ENCODE peak calls at places on chromosomes 1 and 21, in seven cellular contexts. E, T, O, W, J, R and X are unnamed samples.
A peak's percentile ranks its signal among the peaks of the same experiment; 100 is the strongest.

GRCh38 chr1:234725177-234726132 is 115.5 kb upstream of the IRF2BP2 start:
- DNase-seq in O (no peak), J (no peak), T (no peak), E (no peak), W (peak; percentile 28), R (peak; percentile 58), X (peak; percentile 68)

GRCh38 chr1:31651025-31651424 is 6.3 kb upstream of the PEF1 start:
- DNase-seq in R (no peak), T (no peak), W (no peak), J (no peak), E (no peak), O (no peak), X (no peak)

GRCh38 chr1:198465201-198466144 is 75.0 kb downstream of the ATP6V1G3 start:
- DNase-seq in W (no peak), R (peak; percentile 59), O (no peak), J (no peak), E (no peak), T (peak; percentile 39), X (peak; percentile 62)

GRCh38 chr1:229278120-229278741 is 7.3 kb downstream of the RAB4A start:
- DNase-seq in O (no peak), W (no peak), J (no peak), T (no peak), E (no peak), R (no peak), X (no peak)

GRCh38 chr1:234852659-234853058 is 242.7 kb upstream of the IRF2BP2 start:
- DNase-seq in E (no peak), O (no peak), T (no peak), R (no peak), W (no peak), J (no peak), X (no peak)

GRCh38 chr1:10753279-10753678 is 43.2 kb downstream of the CASZ1 start:
- DNase-seq in J (no peak), R (no peak), T (no peak), O (no peak), W (no peak), E (no peak), X (no peak)

GRCh38 chr1:109256971-109257681 is 7.8 kb downstream of the CELSR2 start:
- DNase-seq in R (no peak), W (no peak), O (no peak), E (no peak), J (no peak), T (no peak), X (no peak)

GRCh38 chr1:103496014-103496635 is 29.4 kb upstream of the RNPC3 start:
- DNase-seq in E (no peak), T (no peak), R (no peak), J (no peak), W (no peak), O (no peak), X (no peak)

GRCh38 chr1:41109316-41110263 is 88.1 kb upstream of the SLFNL1 start:
- DNase-seq in J (peak; percentile 64), T (peak; percentile 83), E (no peak), O (peak; percentile 40), R (no peak), W (no peak), X (no peak)

GRCh38 chr1:14910947-14911721 is 242.4 kb upstream of the TMEM51 start:
- DNase-seq in O (no peak), E (no peak), W (no peak), R (no peak), J (no peak), T (no peak), X (no peak)

GRCh38 chr1:180939706-180940094 is 27.0 kb downstream of the KIAA1614 start:
- DNase-seq in T (no peak), O (no peak), J (no peak), R (no peak), W (no peak), E (no peak), X (no peak)

GRCh38 chr1:94821636-94822305 is 1.6 kb downstream of the SLC44A3 start:
- DNase-seq in R (no peak), T (peak; percentile 45), E (no peak), W (no peak), O (no peak), J (no peak), X (no peak)

GRCh38 chr1:6869002-6869380 is 83.7 kb downstream of the CAMTA1 start:
- DNase-seq in W (no peak), R (no peak), J (no peak), E (no peak), O (no peak), T (no peak), X (no peak)

GRCh38 chr1:2987773-2988172 is 33.5 kb upstream of the ACTRT2 start:
- DNase-seq in J (no peak), R (no peak), E (no peak), T (no peak), W (no peak), O (no peak), X (no peak)

GRCh38 chr1:175822575-175822974 is 79.2 kb upstream of the TNR start:
- DNase-seq in R (no peak), W (no peak), E (no peak), J (no peak), O (peak; percentile 24), T (peak; percentile 10), X (no peak)

GRCh38 chr1:194279975-194280374 is 1093.6 kb upstream of the B3GALT2 start:
- DNase-seq in E (no peak), W (no peak), J (no peak), O (no peak), R (no peak), T (no peak), X (peak; percentile 51)

GRCh38 chr1:222786107-222786506 is 28.7 kb upstream of the DISP1 start:
- DNase-seq in R (no peak), T (no peak), O (no peak), W (no peak), E (no peak), J (no peak), X (no peak)

GRCh38 chr1:240732390-240732789 is 120.4 kb upstream of the GREM2 start:
- DNase-seq in T (peak; percentile 58), J (no peak), O (peak; percentile 32), R (peak; percentile 52), E (no peak), W (no peak), X (peak; percentile 60)

GRCh38 chr1:112911506-112911905 is 44.5 kb downstream of the SLC16A1 start:
- DNase-seq in R (no peak), J (no peak), W (no peak), T (no peak), E (no peak), O (no peak), X (no peak)

GRCh38 chr21:42299324-42300044 is 15.7 kb downstream of the TFF3 start:
- DNase-seq in E (no peak), T (no peak), W (no peak), J (no peak), O (peak; percentile 22), R (no peak), X (no peak)

GRCh38 chr1:172616646-172617045 is 42.3 kb upstream of the FASLG start:
- DNase-seq in T (no peak), O (no peak), W (no peak), J (no peak), R (no peak), E (no peak), X (no peak)

GRCh38 chr1:234535763-234536515 is 57.0 kb upstream of the TARBP1 start:
- DNase-seq in O (no peak), T (no peak), E (no peak), W (no peak), J (peak; percentile 48), R (no peak), X (no peak)

GRCh38 chr21:37198989-37199924 is 67.9 kb downstream of the VPS26C start:
- DNase-seq in E (no peak), J (no peak), R (no peak), T (no peak), W (no peak), O (peak; percentile 82), X (no peak)

GRCh38 chr1:213326666-213327317 is 275.8 kb downstream of the RPS6KC1 start:
- DNase-seq in J (no peak), W (no peak), R (no peak), T (peak; percentile 7), O (no peak), E (no peak), X (no peak)

GRCh38 chr1:179129702-179130473 is 48.0 kb downstream of the TOR3A start:
- DNase-seq in E (no peak), J (no peak), O (no peak), T (peak; percentile 61), R (no peak), W (no peak), X (peak; percentile 78)

GRCh38 chr1:53625049-53625448 is 113.9 kb downstream of the GLIS1 start:
- DNase-seq in T (no peak), O (no peak), R (no peak), W (no peak), E (no peak), J (peak; percentile 8), X (no peak)

GRCh38 chr1:33050221-33051076 is 13.8 kb upstream of the AK2 start:
- DNase-seq in R (no peak), J (no peak), T (peak; percentile 89), E (no peak), O (peak; percentile 42), W (no peak), X (no peak)

GRCh38 chr1:201946224-201946908 is at the start of gene LMOD1:
- DNase-seq in E (peak; percentile 74), T (no peak), W (no peak), J (peak; percentile 96), O (peak; percentile 56), R (peak; percentile 54), X (no peak)

GRCh38 chr1:56715161-56715560 is 70.0 kb downstream of the PRKAA2 start:
- DNase-seq in W (no peak), J (no peak), E (no peak), T (no peak), R (no peak), O (no peak), X (no peak)

GRCh38 chr1:156140879-156141707 is 12.3 kb upstream of the SEMA4A start:
- DNase-seq in T (no peak), W (no peak), O (no peak), E (no peak), J (peak; percentile 50), R (no peak), X (peak; percentile 64)

GRCh38 chr1:65963161-65963888 is 170.6 kb downstream of the PDE4B start:
- DNase-seq in R (no peak), O (no peak), T (no peak), E (no peak), J (no peak), W (no peak), X (no peak)

GRCh38 chr1:46532095-46532494 is 19.4 kb downstream of the KNCN start:
- DNase-seq in R (no peak), T (no peak), J (no peak), W (no peak), E (no peak), O (no peak), X (no peak)

GRCh38 chr1:168419746-168420145 is 124.1 kb downstream of the XCL2 start:
- DNase-seq in R (no peak), J (no peak), E (no peak), O (no peak), T (no peak), W (no peak), X (no peak)

GRCh38 chr1:95232646-95233320 is 1.2 kb upstream of the RWDD3 start:
- DNase-seq in J (no peak), R (no peak), E (no peak), W (no peak), T (no peak), O (no peak), X (no peak)

GRCh38 chr1:169509354-169509753 is 23.6 kb upstream of the SLC19A2 start:
- DNase-seq in E (no peak), R (no peak), T (no peak), O (no peak), J (no peak), W (no peak), X (no peak)

GRCh38 chr1:228058172-228058980 is 24.1 kb upstream of the ARF1 start:
- DNase-seq in W (no peak), J (no peak), T (no peak), O (no peak), E (no peak), R (no peak), X (no peak)

GRCh38 chr1:201678264-201679101 is 139.6 kb downstream of the NAV1 start:
- DNase-seq in E (no peak), J (peak; percentile 47), O (no peak), R (no peak), W (no peak), T (no peak), X (no peak)